ENCODE peak calls at places on chromosomes 6 and 20, in five cellular contexts. T, V, U, E and N are unnamed samples. For H3K4me1 and H3K36me3, the result is how much of the 10 kb centered on the place peaks cover.

GRCh38 chr6:143821359-143821758 is 21.8 kb upstream of the LTV1 start:
- DNase-seq in U (no peak), V (no peak), T (no peak), E (no peak), N (no peak)

GRCh38 chr6:44410363-44410762 is 22.9 kb downstream of the CDC5L start:
- DNase-seq in V (no peak), T (no peak), E (no peak), U (no peak), N (no peak)

GRCh38 chr6:157841211-157841840 is 18.3 kb downstream of the SNX9 start:
- DNase-seq in E (no peak), V (peak), T (peak), U (no peak), N (peak)

GRCh38 chr20:20371133-20371532 is 3.2 kb downstream of the INSM1 start:
- DNase-seq in V (no peak), E (no peak), U (no peak), T (no peak), N (no peak)

GRCh38 chr20:10349118-10349517 is 84.9 kb downstream of the MKKS start:
- DNase-seq in E (no peak), T (no peak), V (no peak), U (no peak), N (no peak)

GRCh38 chr6:92047886-92048285 is 1371.5 kb downstream of the EPHA7 start:
- DNase-seq in E (no peak), U (no peak), T (no peak), V (no peak), N (no peak)

GRCh38 chr6:144898052-144898689 is 613.0 kb downstream of the UTRN start:
- DNase-seq in U (no peak), E (no peak), T (no peak), V (no peak), N (no peak)

GRCh38 chr6:82015043-82015442 is 232.5 kb downstream of the IBTK start:
- DNase-seq in T (no peak), E (no peak), U (no peak), V (no peak), N (no peak)

GRCh38 chr6:165227644-165228329 is 81.6 kb downstream of the C6orf118 start:
- DNase-seq in E (no peak), V (no peak), T (peak), U (no peak), N (no peak)

GRCh38 chr6:34246563-34247391 is 2.0 kb downstream of the SMIM29 start:
- DNase-seq in V (no peak), T (peak), U (peak), E (no peak), N (no peak)

DNA sequence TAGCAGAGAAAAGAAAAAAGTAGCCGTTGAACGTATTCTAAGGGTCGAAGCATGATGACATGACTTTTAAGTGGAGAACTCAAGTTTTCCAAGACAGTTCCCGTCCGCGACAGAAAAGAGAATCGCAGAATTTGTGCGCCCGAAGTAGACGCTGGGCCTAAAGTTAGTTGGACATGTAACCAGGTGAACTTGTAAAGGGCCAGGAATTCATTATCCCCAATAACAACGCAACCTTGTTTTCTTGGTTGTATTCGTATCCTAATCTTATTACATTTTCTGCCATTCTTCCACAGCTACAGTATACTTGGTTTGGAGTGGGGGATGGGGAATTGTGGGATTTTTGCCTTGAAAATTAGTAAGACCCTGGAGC is 925 bp downstream of the ITCH start:
- DNase-seq in U (peak), T (peak), V (no peak), E (no peak), N (peak)
- H3K4me1 ChIP-seq in U (under half), T (under half), V (half or more), E (under half), N (under half)

GRCh38 chr6:36973647-36974046 is 12.3 kb downstream of the MTCH1 start:
- DNase-seq in T (no peak), E (no peak), V (no peak), U (no peak), N (no peak)

GRCh38 chr6:36971926-36972673 is 13.9 kb downstream of the MTCH1 start:
- DNase-seq in V (no peak), T (no peak), U (no peak), E (no peak), N (no peak)

GRCh38 chr6:36975231-36976004 is 10.6 kb downstream of the MTCH1 start:
- DNase-seq in U (no peak), T (no peak), E (no peak), V (no peak), N (no peak)

GRCh38 chr6:36970892-36971842 is 14.8 kb downstream of the MTCH1 start:
- DNase-seq in U (no peak), V (no peak), T (no peak), E (no peak), N (no peak)

GRCh38 chr6:36973190-36973589 is 12.8 kb downstream of the MTCH1 start:
- DNase-seq in V (no peak), E (no peak), U (no peak), T (no peak), N (no peak)
- H3K36me3 ChIP-seq in V (half or more), E (under half), U (half or more), T (under half), N (under half)

DNA sequence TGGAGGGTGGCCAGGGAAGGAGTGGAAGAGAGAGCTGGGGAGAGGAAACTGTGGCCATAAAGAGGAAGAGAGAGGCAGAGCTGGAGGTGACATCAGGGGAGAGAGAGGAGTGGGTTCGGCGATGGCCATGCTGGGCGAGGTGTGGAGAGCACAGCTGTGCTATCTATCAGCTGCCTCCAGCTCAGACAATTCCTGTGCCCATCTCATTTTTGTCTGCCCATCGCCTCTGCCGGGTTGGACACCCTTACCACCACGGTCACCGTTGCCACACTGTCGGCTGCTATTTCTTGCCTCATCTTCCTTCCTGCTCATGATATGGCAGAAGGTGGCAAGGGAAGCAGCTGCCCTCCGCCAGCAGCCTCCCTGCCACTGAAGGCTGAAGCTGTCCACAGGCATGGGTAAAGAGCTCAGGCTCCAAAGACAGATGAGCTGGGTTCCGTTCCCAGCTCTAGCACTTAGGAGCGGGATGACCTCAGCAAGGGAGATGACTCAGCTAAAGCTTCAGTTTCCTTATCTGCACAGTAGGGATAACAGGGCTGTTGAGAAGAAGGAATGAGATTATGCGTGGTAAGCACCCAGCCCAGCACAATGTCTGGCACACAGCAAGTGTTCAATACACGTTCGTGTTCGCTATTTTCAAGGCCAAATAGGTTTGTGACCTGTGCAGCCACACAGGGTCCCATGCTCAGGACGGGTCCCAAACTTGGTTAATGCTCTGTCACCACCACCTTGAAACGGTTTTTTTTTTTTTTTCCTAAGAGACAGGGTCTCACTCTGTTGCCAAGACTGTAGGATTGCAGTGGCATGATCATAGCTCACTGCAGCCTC is 21.9 kb upstream of the TAF8 start:
- DNase-seq in V (no peak), T (peak), E (no peak), U (no peak), N (no peak)
- H3K4me1 ChIP-seq in V (under half), T (under half), E (under half), U (half or more), N (under half)

GRCh38 chr20:49074521-49074920 is 28.4 kb downstream of the CSE1L start:
- DNase-seq in T (no peak), V (no peak), E (no peak), U (no peak), N (no peak)
- H3K36me3 ChIP-seq in T (under half), V (half or more), E (under half), U (half or more), N (under half)